ENCODE peak calls at places on chromosome X, in ten cellular contexts. O is GM23248; U is stimulated activated CD4-positive, alpha-beta T cell treated with anti-CD3 and anti-CD28 coated beads, Interleukin-4, amount 100 ng/mL, for 24 hours; I is activated CD4-positive, CD25-positive, alpha-beta regulatory T cell; J is activated T-helper 1 cell treated with anti-CD3 and anti-CD28 coated beads, Interleukin-12 subunit alpha, Interleukin-12 subunit beta, Interleukin-2, Interleukin-4 antibody, amounts not matched to agents 30 ng/mL and 10 ng/mL and 1 ng/mL, durations not matched to agents 14 hours and 24 hours and 36 hours; R is hippocampal formation; V is Panc1; A is adrenal gland; L is effector CD4-positive, alpha-beta T cell; Q is OCI-M1. M is an unnamed sample.

GRCh38 chrX:129654652-129655546 is at the start of gene APLN:
- DNase-seq in O (peak), U (no peak), I (no peak), J (no peak), R (no peak), V (no peak), A (peak), L (no peak), Q (peak), M (no peak)

GRCh38 chrX:64456828-64457227 is 61.6 kb upstream of the MTMR8 start:
- DNase-seq in O (no peak), U (no peak), I (no peak), J (no peak), R (no peak), V (no peak), A (no peak), L (no peak), Q (no peak), M (no peak)

GRCh38 chrX:69139516-69139915 is 25.7 kb downstream of the PJA1 start:
- DNase-seq in O (no peak), U (no peak), I (no peak), J (no peak), R (no peak), V (no peak), A (no peak), L (no peak), Q (no peak), M (no peak)

GRCh38 chrX:28901637-28902036 is 314.4 kb downstream of the IL1RAPL1 start:
- DNase-seq in O (no peak), U (no peak), I (no peak), J (no peak), R (no peak), V (no peak), A (no peak), L (no peak), Q (no peak), M (no peak)

GRCh38 chrX:118251251-118251650 is 94.7 kb upstream of the WDR44 start:
- DNase-seq in O (peak), U (no peak), I (no peak), J (no peak), R (no peak), V (no peak), A (no peak), L (no peak), Q (no peak), M (no peak)

GRCh38 chrX:113868169-113868568 is 715.7 kb upstream of the HTR2C start:
- DNase-seq in O (no peak), U (no peak), I (no peak), J (no peak), R (no peak), V (no peak), A (no peak), L (no peak), Q (peak), M (no peak)

GRCh38 chrX:120732461-120732860 is 102.6 kb upstream of the C1GALT1C1 start:
- DNase-seq in O (peak), U (no peak), I (no peak), J (no peak), R (no peak), V (no peak), A (no peak), L (no peak), Q (no peak), M (no peak)

GRCh38 chrX:49947778-49948177 is 25.4 kb downstream of the CLCN5 start:
- DNase-seq in O (no peak), U (no peak), I (no peak), J (no peak), R (no peak), V (no peak), A (no peak), L (no peak), Q (no peak), M (no peak)

GRCh38 chrX:10045327-10046000 is 78.3 kb downstream of the CLDN34 start:
- DNase-seq in O (no peak), U (no peak), I (no peak), J (no peak), R (no peak), V (no peak), A (peak), L (no peak), Q (peak), M (no peak)

GRCh38 chrX:5876984-5877655 is 351.5 kb downstream of the NLGN4X start:
- DNase-seq in O (peak), U (no peak), I (no peak), J (no peak), R (no peak), V (no peak), A (no peak), L (no peak), Q (peak), M (no peak)

GRCh38 chrX:78759081-78759480 is 11.6 kb downstream of the LPAR4 start:
- DNase-seq in O (no peak), U (no peak), I (no peak), J (no peak), R (no peak), V (no peak), A (no peak), L (no peak), Q (no peak), M (no peak)

GRCh38 chrX:3295731-3296130 is 50.7 kb downstream of the MXRA5 start:
- DNase-seq in O (peak), U (no peak), I (no peak), J (no peak), R (no peak), V (no peak), A (no peak), L (no peak), Q (peak), M (no peak)

GRCh38 chrX:119721926-119722325 is 29.0 kb upstream of the SEPTIN6 start:
- DNase-seq in O (no peak), U (no peak), I (no peak), J (no peak), R (no peak), V (no peak), A (no peak), L (no peak), Q (no peak), M (no peak)

GRCh38 chrX:136055651-136056221 is 70.5 kb downstream of the SLC9A6 start:
- DNase-seq in O (peak), U (no peak), I (no peak), J (no peak), R (no peak), V (no peak), A (no peak), L (no peak), Q (no peak), M (no peak)

GRCh38 chrX:22159071-22159470 is 113.6 kb upstream of the CBLL2 start:
- DNase-seq in O (peak), U (no peak), I (no peak), J (no peak), R (no peak), V (no peak), A (no peak), L (no peak), Q (no peak), M (no peak)